ENCODE peak calls at places on chromosome 21, in six cellular contexts. Q is HepG2, L is H1, Y is GM12891, A is K562, I is GM12878. T is an unnamed sample.

GRCh38 chr21:41680444-41681335 is 86.2 kb downstream of the RIPK4 start:
- DNase-seq in Q (no peak), L (no peak), Y (no peak), A (no peak), I (no peak), T (no peak)

GRCh38 chr21:34034369-34035014 is 38.9 kb upstream of the MRPS6 start:
- DNase-seq in Q (peak; percentile 43), L (no peak), Y (no peak), A (no peak), I (no peak), T (no peak)

GRCh38 chr21:25560151-25560783 is 47.0 kb downstream of the MRPL39 start:
- DNase-seq in Q (no peak), L (no peak), Y (no peak), A (no peak), I (no peak), T (no peak)

GRCh38 chr21:41124626-41125240 is 43.2 kb upstream of the BACE2 start:
- DNase-seq in Q (no peak), L (no peak), Y (no peak), A (no peak), I (no peak), T (no peak)

GRCh38 chr21:42818328-42818749 is 61.0 kb downstream of the WDR4 start:
- DNase-seq in Q (peak; percentile 52), L (no peak), Y (no peak), A (peak; percentile 69), I (no peak), T (no peak)

GRCh38 chr21:41361786-41362604 is at the start of gene MX2:
- DNase-seq in Q (peak; percentile 35), L (no peak), Y (peak; percentile 42), A (no peak), I (peak; percentile 91), T (peak; percentile 44)

GRCh38 chr21:15552914-15553491 is 176.8 kb upstream of the USP25 start:
- DNase-seq in Q (peak; percentile 35), L (no peak), Y (no peak), A (no peak), I (no peak), T (no peak)

GRCh38 chr21:15000076-15000475 is 64.7 kb downstream of the NRIP1 start:
- DNase-seq in Q (no peak), L (no peak), Y (no peak), A (no peak), I (no peak), T (no peak)

GRCh38 chr21:17003763-17004373 is 509.0 kb upstream of the CXADR start:
- DNase-seq in Q (no peak), L (no peak), Y (no peak), A (no peak), I (no peak), T (no peak)

GRCh38 chr21:37363936-37364335 is 2.6 kb upstream of the DYRK1A start:
- DNase-seq in Q (no peak), L (no peak), Y (no peak), A (no peak), I (no peak), T (no peak)

GRCh38 chr21:33018707-33019455 is 6.9 kb upstream of the OLIG2 start:
- DNase-seq in Q (no peak), L (no peak), Y (no peak), A (no peak), I (no peak), T (no peak)

GRCh38 chr21:39141502-39141901 is 41.7 kb downstream of the PSMG1 start:
- DNase-seq in Q (no peak), L (no peak), Y (no peak), A (no peak), I (no peak), T (no peak)

GRCh38 chr21:16330340-16331319 is 600.8 kb downstream of the USP25 start:
- DNase-seq in Q (peak; percentile 52), L (no peak), Y (no peak), A (no peak), I (no peak), T (no peak)

GRCh38 chr21:42003051-42003461 is 7.1 kb downstream of the ZBTB21 start:
- DNase-seq in Q (no peak), L (no peak), Y (no peak), A (no peak), I (no peak), T (no peak)

GRCh38 chr21:42093991-42094417 is 22.9 kb downstream of the UMODL1 start:
- DNase-seq in Q (peak; percentile 11), L (no peak), Y (no peak), A (no peak), I (no peak), T (no peak)

GRCh38 chr21:39845581-39846130 is 21.6 kb upstream of the PCP4 start:
- DNase-seq in Q (no peak), L (no peak), Y (no peak), A (no peak), I (no peak), T (no peak)

GRCh38 chr21:38785483-38785882 is 20.2 kb upstream of the ETS2 start:
- DNase-seq in Q (no peak), L (no peak), Y (no peak), A (no peak), I (no peak), T (no peak)

GRCh38 chr21:42195378-42196031 is 23.4 kb upstream of the ABCG1 start:
- DNase-seq in Q (no peak), L (no peak), Y (no peak), A (no peak), I (no peak), T (no peak)

GRCh38 chr21:33949516-33950424 is 34.2 kb upstream of the ATP5PO start:
- DNase-seq in Q (no peak), L (no peak), Y (no peak), A (no peak), I (peak; percentile 76), T (no peak)

GRCh38 chr21:41366522-41367151 is 4.8 kb downstream of the MX2 start:
- DNase-seq in Q (peak; percentile 94), L (no peak), Y (peak; percentile 32), A (peak; percentile 63), I (peak; percentile 78), T (no peak)

GRCh38 chr21:43313939-43314405 is 113.0 kb downstream of the SIK1 start:
- DNase-seq in Q (no peak), L (no peak), Y (no peak), A (no peak), I (no peak), T (no peak)

GRCh38 chr21:28235169-28235892 is 757.3 kb downstream of the LTN1 start:
- DNase-seq in Q (no peak), L (no peak), Y (no peak), A (no peak), I (no peak), T (no peak)

GRCh38 chr21:28233536-28234220 is 759.0 kb downstream of the LTN1 start:
- DNase-seq in Q (no peak), L (no peak), Y (no peak), A (no peak), I (no peak), T (no peak)

GRCh38 chr21:28237661-28238060 is 755.0 kb downstream of the LTN1 start:
- DNase-seq in Q (no peak), L (no peak), Y (no peak), A (no peak), I (no peak), T (no peak)

GRCh38 chr21:28240586-28240985 is 752.1 kb downstream of the LTN1 start:
- DNase-seq in Q (no peak), L (no peak), Y (no peak), A (no peak), I (no peak), T (no peak)

DNA sequence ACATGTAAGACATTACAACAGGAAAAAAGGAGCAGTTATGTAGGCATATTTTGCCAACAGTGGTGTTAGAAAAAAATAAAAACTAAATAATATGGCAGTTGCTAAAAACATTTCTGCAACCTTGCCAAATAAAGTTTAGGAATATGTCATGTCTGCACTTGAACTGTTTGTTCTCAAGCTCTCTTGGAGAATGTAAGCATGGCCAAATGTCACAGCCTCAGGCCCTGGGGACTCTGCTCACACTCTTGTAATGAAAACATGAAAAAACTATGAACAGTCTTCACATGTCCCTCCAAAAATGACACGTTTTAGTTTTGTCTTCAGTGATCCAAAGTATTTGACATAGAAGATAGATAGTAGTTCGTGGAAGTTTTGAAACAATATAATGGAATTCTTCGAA is 753.3 kb downstream of the LTN1 start:
- DNase-seq in Q (no peak), L (no peak), Y (no peak), A (no peak), I (no peak), T (no peak)
- TF ChIP-seq TAF1 in Q (no peak), L (no peak), Y (no peak), A (no peak), I (no peak), T (no peak)

DNA sequence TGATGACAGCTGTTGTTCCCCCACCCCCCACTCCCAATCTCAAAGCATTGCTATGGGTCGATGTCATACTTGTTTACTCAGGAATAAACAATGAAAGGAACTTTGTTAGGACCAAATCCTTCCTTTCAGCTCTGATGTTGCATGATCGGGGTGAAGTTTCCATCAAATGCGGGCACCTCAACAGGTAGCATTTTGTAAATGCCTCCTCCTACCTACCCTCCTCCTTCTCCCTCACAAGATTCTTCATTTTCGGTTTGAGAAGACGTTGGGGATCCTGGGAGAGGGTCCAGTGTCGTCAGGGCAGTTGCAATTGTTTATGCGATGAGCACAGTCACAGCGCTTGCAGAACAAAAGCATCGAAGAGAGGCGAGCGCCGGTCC is 758 bp upstream of the HUNK start:
- DNase-seq in Q (no peak), L (no peak), Y (no peak), A (no peak), I (no peak), T (no peak)
- TF ChIP-seq POLR2A in Q (no peak), L (no peak), Y (no peak), A (no peak), I (no peak), T (no peak)

GRCh38 chr21:45972716-45973474 is 8.7 kb upstream of the COL6A1 start:
- DNase-seq in Q (no peak), L (no peak), Y (no peak), A (no peak), I (no peak), T (peak; percentile 25)

GRCh38 chr21:45972353-45972715 is 9.2 kb upstream of the COL6A1 start:
- DNase-seq in Q (no peak), L (no peak), Y (no peak), A (no peak), I (no peak), T (peak; percentile 19)

GRCh38 chr21:45970674-45971486 is 10.7 kb upstream of the COL6A1 start:
- DNase-seq in Q (peak; percentile 33), L (no peak), Y (no peak), A (peak; percentile 83), I (no peak), T (peak; percentile 56)

GRCh38 chr21:45969921-45970673 is 11.5 kb upstream of the COL6A1 start:
- DNase-seq in Q (no peak), L (no peak), Y (no peak), A (no peak), I (no peak), T (no peak)

GRCh38 chr21:45971487-45972352 is 9.8 kb upstream of the COL6A1 start:
- DNase-seq in Q (no peak), L (no peak), Y (no peak), A (no peak), I (no peak), T (no peak)
- TF ChIP-seq TAF1 in Q (no peak), L (no peak), Y (no peak), A (no peak), I (no peak), T (no peak)

DNA sequence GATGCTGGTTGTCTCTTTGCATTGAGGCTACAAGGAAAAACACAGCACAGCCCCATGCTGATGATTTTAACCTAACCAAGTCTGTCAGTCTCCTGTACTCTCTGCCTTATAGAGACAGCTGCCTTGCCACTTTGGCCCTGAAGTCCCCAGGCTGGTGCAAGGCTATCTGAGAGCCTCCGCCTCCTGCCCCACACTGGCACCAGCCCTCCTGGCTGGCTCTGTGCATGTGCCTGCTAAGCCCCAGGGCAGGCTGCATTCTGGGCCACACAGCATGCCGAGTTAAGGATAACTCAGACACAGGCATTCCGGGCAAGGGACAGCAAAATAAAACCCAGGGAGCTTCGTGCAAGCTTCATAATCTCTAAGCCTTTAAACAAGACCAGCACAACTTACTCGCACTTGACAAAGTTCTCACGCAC is 910 bp downstream of the RUNX1 start:
- DNase-seq in Q (no peak), L (no peak), Y (no peak), A (no peak), I (no peak), T (no peak)
- TF ChIP-seq POLR2A in Q (no peak), L (no peak), Y (no peak), A (no peak), I (peak; percentile 38), T (no peak)